ENCODE peak calls at places on chromosomes 4 and X, in nine cellular contexts. C is ovary; H is cardiac muscle cell; U is endodermal cell; D is CD4-positive, alpha-beta memory T cell; Z is fibroblast of the aortic adventitia; A is BJ; R is adrenal gland; Y is kidney epithelial cell. V is an unnamed sample.

GRCh38 chr4:110475881-110476818 is at the start of gene ENPEP:
- DNase-seq in C (peak), H (peak), U (peak), D (no peak), Z (peak), A (no peak), R (peak), Y (no peak), V (peak)

GRCh38 chr4:48756689-48757220 is 23.3 kb downstream of the FRYL start:
- DNase-seq in C (no peak), H (no peak), U (no peak), D (no peak), Z (no peak), A (no peak), R (no peak), Y (no peak), V (no peak)

GRCh38 chrX:34642849-34643248 is 14.2 kb downstream of the TMEM47 start:
- DNase-seq in C (no peak), H (no peak), U (no peak), D (no peak), Z (no peak), A (no peak), R (no peak), Y (no peak), V (no peak)

GRCh38 chrX:45778621-45779020 is 577.9 kb upstream of the DIPK2B start:
- DNase-seq in C (no peak), H (no peak), U (no peak), D (no peak), Z (no peak), A (no peak), R (no peak), Y (no peak), V (no peak)

GRCh38 chrX:115571712-115572111 is 10.7 kb downstream of the PLS3 start:
- DNase-seq in C (no peak), H (no peak), U (no peak), D (no peak), Z (no peak), A (no peak), R (no peak), Y (no peak), V (no peak)

GRCh38 chr4:155639674-155640529 is 26.7 kb upstream of the GUCY1A1 start:
- DNase-seq in C (no peak), H (no peak), U (no peak), D (no peak), Z (no peak), A (no peak), R (no peak), Y (no peak), V (no peak)

GRCh38 chr4:115331241-115331640 is 217.8 kb upstream of the NDST4 start:
- DNase-seq in C (no peak), H (no peak), U (no peak), D (no peak), Z (no peak), A (no peak), R (no peak), Y (no peak), V (no peak)

GRCh38 chrX:1093586-1094538 is 118.6 kb downstream of the CRLF2 start:
- DNase-seq in C (no peak), H (no peak), U (no peak), D (no peak), Z (no peak), A (no peak), R (no peak), Y (no peak), V (no peak)

GRCh38 chr4:16293205-16293860 is 67.1 kb upstream of the TAPT1 start:
- DNase-seq in C (no peak), H (no peak), U (peak), D (no peak), Z (no peak), A (no peak), R (no peak), Y (no peak), V (no peak)

GRCh38 chr4:29037501-29037900 is 1682.7 kb upstream of the PCDH7 start:
- DNase-seq in C (no peak), H (no peak), U (no peak), D (no peak), Z (no peak), A (no peak), R (no peak), Y (no peak), V (no peak)

GRCh38 chrX:151538190-151539122 is 25.0 kb upstream of the PASD1 start:
- DNase-seq in C (no peak), H (no peak), U (no peak), D (no peak), Z (no peak), A (no peak), R (no peak), Y (no peak), V (no peak)

GRCh38 chrX:25015486-25016360 is at the start of gene ARX:
- DNase-seq in C (peak), H (peak), U (peak), D (no peak), Z (peak), A (no peak), R (peak), Y (no peak), V (peak)

GRCh38 chr4:22090655-22091350 is 142.2 kb upstream of the KCNIP4 start:
- DNase-seq in C (no peak), H (peak), U (no peak), D (no peak), Z (peak), A (no peak), R (no peak), Y (no peak), V (no peak)

GRCh38 chrX:27565992-27566391 is 24.2 kb upstream of the DCAF8L2 start:
- DNase-seq in C (no peak), H (peak), U (peak), D (no peak), Z (peak), A (no peak), R (peak), Y (no peak), V (no peak)

GRCh38 chrX:137033774-137034507 is at the start of gene GPR101:
- DNase-seq in C (no peak), H (no peak), U (no peak), D (no peak), Z (no peak), A (no peak), R (no peak), Y (no peak), V (no peak)

GRCh38 chrX:119015407-119016242 is 41.2 kb downstream of the LONRF3 start:
- DNase-seq in C (peak), H (peak), U (no peak), D (no peak), Z (peak), A (peak), R (peak), Y (peak), V (no peak)

GRCh38 chrX:78619829-78620228 is 39.3 kb downstream of the RTL3 start:
- DNase-seq in C (no peak), H (peak), U (no peak), D (no peak), Z (peak), A (no peak), R (no peak), Y (no peak), V (no peak)

GRCh38 chr4:7254736-7255487 is 62.6 kb downstream of the SORCS2 start:
- DNase-seq in C (no peak), H (peak), U (no peak), D (no peak), Z (peak), A (no peak), R (no peak), Y (no peak), V (no peak)

GRCh38 chr4:138241281-138242075 is 671 bp downstream of the SLC7A11 start:
- DNase-seq in C (peak), H (peak), U (peak), D (no peak), Z (peak), A (no peak), R (no peak), Y (no peak), V (no peak)

GRCh38 chr4:168558587-168558986 is 61.7 kb downstream of the PALLD start:
- DNase-seq in C (no peak), H (peak), U (no peak), D (no peak), Z (peak), A (no peak), R (no peak), Y (no peak), V (no peak)

GRCh38 chrX:139554367-139554766 is 23.8 kb downstream of the F9 start:
- DNase-seq in C (no peak), H (no peak), U (no peak), D (no peak), Z (no peak), A (no peak), R (no peak), Y (no peak), V (no peak)

GRCh38 chrX:47222776-47223350 is 4.4 kb downstream of the CDK16 start:
- DNase-seq in C (no peak), H (no peak), U (peak), D (no peak), Z (no peak), A (no peak), R (no peak), Y (no peak), V (peak)

GRCh38 chr4:6641164-6641970 is 882 bp downstream of the MRFAP1 start:
- DNase-seq in C (peak), H (peak), U (peak), D (peak), Z (peak), A (no peak), R (peak), Y (no peak), V (peak)

GRCh38 chr4:77994194-77994721 is 62.9 kb upstream of the FRAS1 start:
- DNase-seq in C (no peak), H (peak), U (peak), D (no peak), Z (peak), A (peak), R (no peak), Y (peak), V (no peak)

GRCh38 chr4:125049711-125050110 is 265.0 kb upstream of the FAT4 start:
- DNase-seq in C (no peak), H (peak), U (no peak), D (no peak), Z (peak), A (no peak), R (no peak), Y (no peak), V (no peak)

DNA sequence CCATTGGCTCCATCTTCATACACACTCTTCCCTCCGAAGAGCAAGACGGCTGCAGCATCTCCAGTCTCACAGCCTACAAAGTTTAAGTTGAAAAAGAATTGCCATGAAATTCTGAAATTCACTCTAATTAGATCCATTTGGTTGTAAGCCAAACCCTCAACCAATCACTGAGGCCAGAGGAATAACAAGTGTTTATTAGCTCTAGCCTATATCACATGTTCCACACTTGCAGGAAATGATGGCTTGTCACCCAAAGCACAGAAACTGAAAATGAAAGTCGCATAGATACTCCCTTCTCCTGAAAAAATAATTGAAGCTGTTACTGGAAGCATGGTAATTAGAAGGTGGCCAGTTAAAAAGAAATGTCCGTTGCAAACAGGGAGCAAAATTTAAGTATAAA is 1071.8 kb downstream of the CCSER1 start:
- DNase-seq in C (no peak), H (peak), U (no peak), D (no peak), Z (no peak), A (no peak), R (no peak), Y (no peak), V (no peak)
- H3K4me3 ChIP-seq in C (no peak), H (no peak), U (no peak), D (no peak), Z (no peak), A (no peak), R (no peak), Y (no peak), V (peak)

GRCh38 chr4:183816882-183817509 is 88.1 kb upstream of the STOX2 start:
- DNase-seq in C (no peak), H (no peak), U (no peak), D (no peak), Z (no peak), A (no peak), R (no peak), Y (peak), V (no peak)
- H3K4me3 ChIP-seq in C (no peak), H (no peak), U (no peak), D (no peak), Z (no peak), A (no peak), R (no peak), Y (no peak), V (no peak)

GRCh38 chr4:37464373-37464772 is 219.8 kb downstream of the NWD2 start:
- DNase-seq in C (no peak), H (no peak), U (no peak), D (no peak), Z (no peak), A (no peak), R (no peak), Y (no peak), V (no peak)
- H3K4me3 ChIP-seq in C (no peak), H (no peak), U (no peak), D (no peak), Z (no peak), A (no peak), R (no peak), Y (no peak), V (no peak)

GRCh38 chr4:23932935-23933334 is 43.1 kb upstream of the PPARGC1A start:
- DNase-seq in C (no peak), H (peak), U (peak), D (no peak), Z (peak), A (no peak), R (no peak), Y (no peak), V (no peak)

GRCh38 chr4:23931489-23931830 is 41.6 kb upstream of the PPARGC1A start:
- DNase-seq in C (no peak), H (no peak), U (no peak), D (no peak), Z (no peak), A (no peak), R (no peak), Y (no peak), V (no peak)

GRCh38 chr4:23932186-23932585 is 42.3 kb upstream of the PPARGC1A start:
- DNase-seq in C (no peak), H (no peak), U (no peak), D (no peak), Z (no peak), A (no peak), R (no peak), Y (no peak), V (no peak)

GRCh38 chr4:23929248-23929647 is 39.4 kb upstream of the PPARGC1A start:
- DNase-seq in C (no peak), H (peak), U (no peak), D (no peak), Z (no peak), A (no peak), R (no peak), Y (no peak), V (no peak)

GRCh38 chr4:23930750-23931488 is 41.1 kb upstream of the PPARGC1A start:
- DNase-seq in C (no peak), H (peak), U (peak), D (no peak), Z (no peak), A (no peak), R (peak), Y (peak), V (peak)
- H3K4me3 ChIP-seq in C (no peak), H (no peak), U (no peak), D (no peak), Z (no peak), A (no peak), R (no peak), Y (no peak), V (no peak)

GRCh38 chrX:3545901-3546300 is 167.5 kb downstream of the PRKX start:
- DNase-seq in C (no peak), H (no peak), U (no peak), D (no peak), Z (no peak), A (no peak), R (no peak), Y (no peak), V (no peak)
- H3K4me3 ChIP-seq in C (no peak), H (no peak), U (no peak), D (no peak), Z (no peak), A (no peak), R (no peak), Y (no peak), V (no peak)

DNA sequence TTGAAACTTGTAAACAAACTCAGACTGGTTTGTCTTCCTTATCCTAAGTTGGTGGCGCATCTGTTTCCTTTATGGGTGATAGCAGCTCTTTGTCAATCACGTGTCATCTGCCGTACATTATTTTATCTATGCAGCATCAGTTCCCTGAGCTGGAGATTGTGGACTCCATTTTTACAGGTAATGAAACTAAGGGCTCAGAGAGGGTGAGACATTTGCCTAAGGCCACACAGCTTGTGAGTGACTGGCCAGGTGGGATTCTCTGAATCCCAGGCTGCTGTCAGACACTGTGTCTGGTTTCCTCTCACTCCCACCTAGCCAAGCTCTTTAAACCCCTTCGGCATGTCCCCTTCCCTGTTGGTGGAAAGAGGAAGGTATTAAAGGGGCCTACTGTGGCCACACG is 41.7 kb upstream of the CLCN4 start:
- DNase-seq in C (no peak), H (no peak), U (no peak), D (no peak), Z (no peak), A (no peak), R (no peak), Y (no peak), V (no peak)
- H3K4me3 ChIP-seq in C (no peak), H (no peak), U (no peak), D (no peak), Z (no peak), A (no peak), R (no peak), Y (no peak), V (no peak)

GRCh38 chrX:153495903-153496629 is 1.3 kb downstream of the BGN start:
- DNase-seq in C (no peak), H (no peak), U (no peak), D (no peak), Z (no peak), A (no peak), R (no peak), Y (no peak), V (no peak)

GRCh38 chrX:153493085-153493484 is 1.7 kb upstream of the BGN start:
- DNase-seq in C (no peak), H (no peak), U (no peak), D (no peak), Z (no peak), A (no peak), R (no peak), Y (no peak), V (no peak)

GRCh38 chrX:153495362-153495751 is 577 bp downstream of the BGN start:
- DNase-seq in C (peak), H (peak), U (no peak), D (no peak), Z (peak), A (no peak), R (peak), Y (no peak), V (no peak)

GRCh38 chrX:153494061-153494460 is 719 bp upstream of the BGN start:
- DNase-seq in C (no peak), H (no peak), U (no peak), D (no peak), Z (peak), A (no peak), R (no peak), Y (no peak), V (no peak)

DNA sequence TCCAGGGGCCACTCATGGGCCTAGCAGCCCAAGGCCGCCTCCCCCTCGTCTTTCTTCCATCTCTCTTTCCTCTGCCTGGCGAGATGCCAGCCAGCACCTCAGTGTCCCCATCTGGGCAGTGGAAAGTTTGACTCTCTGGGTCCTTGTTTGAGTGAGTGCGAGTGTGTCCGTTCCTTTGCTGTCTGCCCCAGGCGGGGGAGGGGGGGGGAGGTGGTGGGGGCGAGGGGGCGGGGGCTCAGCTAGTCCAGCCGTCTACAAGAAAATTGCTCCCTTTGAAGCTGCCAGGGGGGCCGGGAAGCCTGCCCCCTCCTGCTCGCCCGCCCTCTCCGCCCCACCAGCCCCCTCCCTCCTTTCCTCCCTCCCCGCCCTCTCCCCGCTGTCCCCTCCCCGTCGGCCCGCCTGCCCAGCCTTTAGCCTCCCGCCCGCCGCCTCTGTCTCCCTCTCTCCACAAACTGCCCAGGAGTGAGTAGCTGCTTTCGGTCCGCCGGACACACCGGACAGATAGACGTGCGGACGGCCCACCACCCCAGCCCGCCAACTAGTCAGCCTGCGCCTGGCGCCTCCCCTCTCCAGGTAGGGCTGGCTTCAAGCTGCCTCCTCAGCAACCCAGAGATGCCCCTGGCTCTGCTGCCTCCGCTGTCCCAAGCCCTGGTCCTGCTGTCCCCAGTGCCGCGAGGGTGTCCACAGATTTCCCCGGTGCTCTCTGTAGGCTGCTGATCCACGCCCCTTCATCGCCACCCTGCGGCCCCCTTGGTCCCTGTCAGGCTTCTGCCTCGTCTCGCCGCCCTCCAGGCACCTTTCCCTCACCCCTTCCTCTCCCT is at the start of gene BGN:
- DNase-seq in C (peak), H (peak), U (peak), D (no peak), Z (peak), A (no peak), R (peak), Y (no peak), V (no peak)
- H3K4me3 ChIP-seq in C (peak), H (no peak), U (no peak), D (no peak), Z (peak), A (peak), R (no peak), Y (peak), V (peak)

DNA sequence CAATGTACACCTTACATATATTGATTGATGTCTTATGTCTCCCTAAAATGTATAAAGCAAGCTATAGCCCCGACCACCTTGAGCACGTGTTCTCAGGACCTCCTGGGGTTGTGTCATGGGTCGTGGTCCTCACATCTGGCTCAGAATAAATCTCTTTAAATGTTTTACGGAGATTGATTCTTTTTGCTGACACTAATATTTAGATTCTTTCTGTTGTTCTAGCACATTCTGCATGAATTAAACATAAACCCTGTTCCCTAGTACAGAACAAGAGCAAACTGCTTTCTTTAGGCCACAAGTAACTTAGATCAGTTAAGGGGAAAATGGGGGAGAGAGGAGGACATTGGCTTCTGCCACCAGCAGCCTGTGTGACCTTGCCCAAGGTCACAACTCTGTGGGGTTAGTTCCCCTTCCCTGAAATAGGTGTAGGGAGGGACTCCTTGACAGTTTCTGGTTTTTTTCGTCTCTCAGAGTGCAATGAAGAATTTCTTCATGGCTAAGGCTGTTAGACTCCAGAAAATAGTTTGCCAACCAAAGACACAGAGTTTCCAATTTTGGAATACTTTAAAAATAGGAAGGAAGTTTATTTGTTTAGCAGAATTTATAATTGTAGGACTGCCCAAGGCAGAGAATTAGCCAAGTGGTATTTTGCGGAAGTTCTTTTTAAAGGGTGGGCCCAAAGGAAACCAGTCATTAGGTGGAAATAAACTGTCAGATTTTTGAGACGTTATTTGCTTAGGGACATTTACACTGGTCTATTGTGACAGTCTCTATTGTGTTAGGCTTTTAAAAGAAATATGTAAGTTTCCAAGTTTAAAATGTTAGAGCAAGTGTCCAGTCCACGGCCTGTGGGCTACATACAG is 29.4 kb downstream of the PTTG2 start:
- DNase-seq in C (no peak), H (no peak), U (no peak), D (no peak), Z (no peak), A (no peak), R (no peak), Y (no peak), V (no peak)
- H3K4me3 ChIP-seq in C (no peak), H (no peak), U (no peak), D (no peak), Z (no peak), A (no peak), R (no peak), Y (no peak), V (no peak)

GRCh38 chr4:38752393-38752961 is 30.3 kb downstream of the TLR10 start:
- DNase-seq in C (no peak), H (peak), U (no peak), D (no peak), Z (no peak), A (no peak), R (no peak), Y (peak), V (no peak)
- H3K4me3 ChIP-seq in C (peak), H (no peak), U (no peak), D (no peak), Z (no peak), A (no peak), R (no peak), Y (peak), V (no peak)

GRCh38 chr4:52711834-52712171 is 39.4 kb downstream of the ERVMER34-1 start:
- DNase-seq in C (no peak), H (no peak), U (no peak), D (no peak), Z (no peak), A (no peak), R (no peak), Y (no peak), V (no peak)
- H3K4me3 ChIP-seq in C (no peak), H (no peak), U (peak), D (no peak), Z (peak), A (peak), R (no peak), Y (peak), V (peak)

V was measured in dorsolateral prefrontal cortex.